ENCODE peak calls at places on chromosome 6, in seven cellular contexts. O is astrocyte of the cerebellum, D is AG10803, W is GM23338, Q is tibial nerve, H is GM20000, L is body of pancreas. I is an unnamed sample.

GRCh38 chr6:129131282-129131681 is 248.3 kb downstream of the LAMA2 start:
- DNase-seq in D (peak), H (no peak), W (no peak), L (no peak), Q (peak), O (no peak), I (no peak)

GRCh38 chr6:43368517-43369160 is 808 bp downstream of the ZNF318 start:
- DNase-seq in H (peak), O (no peak), L (peak), W (peak), Q (no peak), D (peak), I (no peak)

GRCh38 chr6:50087231-50087954 is 37.7 kb upstream of the DEFB112 start:
- DNase-seq in L (no peak), O (peak), Q (no peak), H (no peak), W (peak), D (peak), I (no peak)

GRCh38 chr6:147282566-147282959 is 78.3 kb downstream of the STXBP5 start:
- DNase-seq in L (no peak), W (no peak), Q (no peak), O (no peak), D (no peak), H (no peak), I (no peak)

GRCh38 chr6:4848382-4849068 is 72.3 kb downstream of the CDYL start:
- DNase-seq in Q (no peak), O (no peak), W (peak), D (no peak), L (no peak), H (peak), I (no peak)

GRCh38 chr6:11208267-11208666 is 24.2 kb downstream of the NEDD9 start:
- DNase-seq in D (no peak), L (no peak), Q (no peak), O (no peak), W (no peak), H (no peak), I (no peak)

GRCh38 chr6:132089173-132089572 is 138.0 kb upstream of the CCN2 start:
- DNase-seq in O (no peak), D (no peak), L (no peak), Q (no peak), H (no peak), W (peak), I (no peak)

GRCh38 chr6:158818580-158819212 is 472 bp downstream of the EZR start:
- DNase-seq in W (peak), Q (no peak), H (peak), O (no peak), L (peak), D (peak), I (peak)

GRCh38 chr6:117050301-117050700 is 173.3 kb downstream of the RFX6 start:
- DNase-seq in Q (no peak), W (no peak), D (no peak), H (no peak), L (no peak), O (no peak), I (no peak)

GRCh38 chr6:127514396-127515227 is 4.5 kb downstream of the MTCL3 start:
- DNase-seq in L (no peak), O (peak), Q (no peak), H (peak), W (peak), D (peak), I (no peak)

GRCh38 chr6:127459231-127459641 is at the start of gene KIAA0408:
- DNase-seq in Q (peak), W (peak), O (no peak), H (no peak), D (peak), L (peak), I (no peak)

GRCh38 chr6:165266236-165267025 is 43.0 kb downstream of the C6orf118 start:
- DNase-seq in W (no peak), H (no peak), L (no peak), O (no peak), Q (no peak), D (no peak), I (no peak)

GRCh38 chr6:110643175-110643574 is 166.8 kb upstream of the SLC22A16 start:
- DNase-seq in H (no peak), O (peak), L (no peak), D (no peak), Q (no peak), W (no peak), I (no peak)

GRCh38 chr6:107716688-107717089 is 107.4 kb downstream of the SCML4 start:
- DNase-seq in H (peak), W (peak), O (no peak), Q (no peak), D (peak), L (no peak), I (no peak)

DNA sequence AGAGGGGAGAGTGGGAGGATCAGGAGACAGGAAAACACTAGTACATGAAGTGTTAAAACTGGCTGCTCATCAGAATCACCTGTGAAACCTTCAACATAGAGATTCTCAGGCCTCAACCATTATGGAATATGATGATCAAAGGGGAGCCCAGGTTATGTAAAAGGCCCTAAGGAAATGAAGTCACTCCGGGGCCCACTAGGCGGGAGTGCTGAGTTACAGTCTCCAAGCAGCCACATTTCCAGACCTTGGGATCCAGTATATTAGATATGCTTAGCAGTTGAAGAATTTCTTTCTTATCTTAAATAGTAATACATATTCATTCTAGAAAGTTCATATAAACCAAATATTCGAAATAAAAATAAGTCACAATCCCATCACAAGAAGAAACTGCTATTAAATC is 476.3 kb downstream of the PRKN start:
- DNase-seq in Q (no peak), L (peak), W (peak), H (no peak), D (no peak), O (no peak), I (no peak)
- TF ChIP-seq CTCF in Q (no peak), L (no peak), W (peak), H (no peak), D (peak), O (peak), I (peak)

GRCh38 chr6:1611572-1612385 is 2.1 kb downstream of the FOXC1 start:
- DNase-seq in W (peak), O (no peak), L (peak), H (peak), Q (peak), D (peak), I (no peak)

GRCh38 chr6:1610497-1611321 is 994 bp downstream of the FOXC1 start:
- DNase-seq in Q (peak), D (peak), L (peak), O (no peak), W (peak), H (peak), I (no peak)

GRCh38 chr6:1612386-1612893 is 2.7 kb downstream of the FOXC1 start:
- DNase-seq in L (no peak), H (peak), O (no peak), D (no peak), W (no peak), Q (no peak), I (no peak)

GRCh38 chr6:1609662-1610496 is at the start of gene FOXC1:
- DNase-seq in D (peak), L (peak), Q (peak), H (peak), W (peak), O (peak), I (no peak)

GRCh38 chr6:1611322-1611571 is 1.5 kb downstream of the FOXC1 start:
- DNase-seq in O (no peak), D (peak), L (no peak), W (peak), Q (no peak), H (peak), I (no peak)
- TF ChIP-seq CTCF in O (no peak), D (peak), L (no peak), W (peak), Q (no peak), H (peak), I (no peak)

DNA sequence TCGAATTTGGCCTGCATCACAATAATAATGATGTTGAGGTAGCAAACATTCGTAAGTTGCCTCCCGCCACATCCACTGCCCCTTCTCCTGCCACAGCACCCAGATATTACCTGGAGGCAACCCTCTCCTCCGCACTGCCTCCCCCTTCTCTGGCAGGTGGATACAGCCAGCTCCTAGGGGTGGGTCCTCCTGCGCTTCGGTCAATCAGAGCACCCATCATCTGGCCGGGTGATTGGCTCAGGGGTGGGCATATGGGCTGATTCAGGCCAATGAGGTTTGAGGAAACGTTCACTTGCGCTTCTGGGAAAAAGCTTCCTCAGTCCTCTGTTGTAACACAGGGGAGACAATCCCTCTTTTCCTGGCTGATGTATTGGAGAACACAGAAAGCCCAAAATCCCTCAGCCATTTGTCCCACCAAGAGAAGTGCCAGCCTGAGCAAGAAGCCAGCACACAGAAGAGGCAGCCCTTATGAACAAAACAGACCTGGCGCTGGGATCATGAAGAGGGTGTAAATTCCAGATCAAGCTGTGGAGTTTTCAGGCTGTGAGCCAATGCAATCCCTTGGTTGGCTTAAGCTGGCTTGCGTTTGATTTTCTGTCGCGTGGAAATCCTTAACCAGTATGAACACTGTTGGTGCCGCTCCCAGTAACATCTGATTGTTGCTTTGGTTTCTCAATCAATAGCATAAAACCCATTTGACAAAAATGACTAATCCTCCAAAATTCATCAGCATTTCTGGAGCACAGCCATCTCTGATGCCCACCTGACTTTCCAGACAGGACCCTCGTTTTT is 82.2 kb downstream of the PRDM1 start:
- DNase-seq in Q (no peak), W (no peak), O (no peak), L (no peak), D (peak), H (no peak), I (no peak)
- TF ChIP-seq CTCF in Q (no peak), W (no peak), O (no peak), L (no peak), D (no peak), H (no peak), I (no peak)

GRCh38 chr6:114343782-114344144 is 940 bp upstream of the HS3ST5 start:
- DNase-seq in L (no peak), Q (no peak), O (no peak), H (no peak), W (no peak), D (no peak), I (no peak)
- TF ChIP-seq CTCF in L (no peak), Q (no peak), O (no peak), H (no peak), W (no peak), D (no peak), I (peak)

DNA sequence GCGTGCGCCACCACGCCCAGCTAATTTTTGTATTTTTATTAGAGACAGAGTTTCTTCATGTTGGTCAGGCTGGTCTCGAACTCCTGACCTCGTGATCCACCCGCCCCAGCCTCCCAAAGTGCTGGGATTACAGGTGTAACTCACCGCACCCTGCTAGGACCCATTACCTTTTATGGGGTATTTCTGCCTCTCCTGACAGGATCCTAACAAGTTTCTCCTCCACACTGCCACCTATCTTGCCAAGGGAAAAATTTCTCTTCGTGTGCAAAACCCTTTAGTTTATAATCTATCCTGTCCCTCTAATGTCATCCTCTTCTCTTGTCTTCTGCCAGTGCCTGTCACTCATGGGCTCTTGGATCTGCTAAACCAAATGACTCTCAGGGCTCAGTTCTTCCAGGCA is 1.9 kb downstream of the STMND1 start:
- DNase-seq in D (no peak), Q (no peak), W (peak), L (no peak), H (no peak), O (no peak), I (no peak)
- TF ChIP-seq CTCF in D (peak), Q (no peak), W (peak), L (no peak), H (no peak), O (peak), I (no peak)

GRCh38 chr6:912871-913663 is 220.1 kb upstream of the EXOC2 start:
- DNase-seq in D (peak), L (peak), O (no peak), H (no peak), W (peak), Q (no peak), I (no peak)
- TF ChIP-seq CTCF in D (peak), L (peak), O (peak), H (peak), W (peak), Q (no peak), I (peak)

I was measured in type B pancreatic cell.